ENCODE peak calls at places on chromosomes 1 and 21, in nine cellular contexts. One of them, this sample, is unnamed.

GRCh38 chr1:202692959-202693555 is 17.2 kb downstream of the SYT2 start:
- DNase-seq in RWPE1: peak; percentile 90
- DNase-seq in ascending aorta: peak; percentile 69
- DNase-seq in naive thymus-derived CD4-positive, alpha-beta T cell: peak; percentile 36
- DNase-seq in heart right ventricle: peak; percentile 68
- DNase-seq in HepG2: peak; percentile 47
- DNase-seq in mammary epithelial cell: peak; percentile 67
- DNase-seq in HCT116: peak; percentile 7
- DNase-seq in adrenal gland: peak; percentile 69
- DNase-seq in this sample: peak; percentile 52

GRCh38 chr1:91282695-91283420 is 121.8 kb downstream of the HFM1 start:
- DNase-seq in RWPE1: peak; percentile 63
- DNase-seq in heart right ventricle: peak; percentile 59
- DNase-seq in adrenal gland: peak; percentile 40
- DNase-seq in HCT116: peak; percentile 71
- DNase-seq in ascending aorta: peak; percentile 72
- DNase-seq in naive thymus-derived CD4-positive, alpha-beta T cell: peak; percentile 14
- DNase-seq in mammary epithelial cell: peak; percentile 34
- DNase-seq in HepG2: peak; percentile 64
- DNase-seq in this sample: peak; percentile 55

GRCh38 chr1:230280906-230281413 is 145.2 kb downstream of the PGBD5 start:
- DNase-seq in heart right ventricle: no peak
- DNase-seq in HCT116: no peak
- DNase-seq in adrenal gland: no peak
- DNase-seq in RWPE1: no peak
- DNase-seq in naive thymus-derived CD4-positive, alpha-beta T cell: no peak
- DNase-seq in ascending aorta: peak; percentile 61
- DNase-seq in HepG2: no peak
- DNase-seq in mammary epithelial cell: no peak
- DNase-seq in this sample: no peak

GRCh38 chr1:31577515-31578191 is 1.3 kb downstream of the TINAGL1 start:
- DNase-seq in HCT116: no peak
- DNase-seq in heart right ventricle: no peak
- DNase-seq in ascending aorta: peak; percentile 63
- DNase-seq in adrenal gland: no peak
- DNase-seq in HepG2: peak; percentile 24
- DNase-seq in mammary epithelial cell: peak; percentile 66
- DNase-seq in RWPE1: peak; percentile 69
- DNase-seq in naive thymus-derived CD4-positive, alpha-beta T cell: no peak
- DNase-seq in this sample: peak; percentile 67

GRCh38 chr1:235913311-235913710 is 46.6 kb upstream of the LYST start:
- DNase-seq in HepG2: no peak
- DNase-seq in adrenal gland: no peak
- DNase-seq in HCT116: no peak
- DNase-seq in mammary epithelial cell: peak; percentile 56
- DNase-seq in RWPE1: no peak
- DNase-seq in naive thymus-derived CD4-positive, alpha-beta T cell: no peak
- DNase-seq in ascending aorta: no peak
- DNase-seq in heart right ventricle: no peak
- DNase-seq in this sample: no peak

GRCh38 chr1:151980287-151981177 is 13.1 kb downstream of the S100A10 start:
- DNase-seq in HepG2: no peak
- DNase-seq in adrenal gland: peak; percentile 65
- DNase-seq in RWPE1: no peak
- DNase-seq in heart right ventricle: peak; percentile 53
- DNase-seq in naive thymus-derived CD4-positive, alpha-beta T cell: no peak
- DNase-seq in HCT116: no peak
- DNase-seq in mammary epithelial cell: peak; percentile 67
- DNase-seq in ascending aorta: peak; percentile 88
- DNase-seq in this sample: no peak

GRCh38 chr1:161166669-161167548 is 683 bp downstream of the PPOX start:
- DNase-seq in mammary epithelial cell: no peak
- DNase-seq in RWPE1: no peak
- DNase-seq in HepG2: no peak
- DNase-seq in adrenal gland: no peak
- DNase-seq in heart right ventricle: no peak
- DNase-seq in naive thymus-derived CD4-positive, alpha-beta T cell: no peak
- DNase-seq in HCT116: no peak
- DNase-seq in ascending aorta: no peak
- DNase-seq in this sample: no peak

GRCh38 chr1:941588-942383 is 17.3 kb downstream of the NOC2L start:
- DNase-seq in adrenal gland: peak; percentile 50
- DNase-seq in HCT116: no peak
- DNase-seq in mammary epithelial cell: peak; percentile 34
- DNase-seq in ascending aorta: peak; percentile 85
- DNase-seq in HepG2: peak; percentile 34
- DNase-seq in RWPE1: peak; percentile 68
- DNase-seq in naive thymus-derived CD4-positive, alpha-beta T cell: no peak
- DNase-seq in heart right ventricle: peak; percentile 67
- DNase-seq in this sample: peak; percentile 59

GRCh38 chr1:94425821-94426484 is 7.8 kb downstream of the ABCD3 start:
- DNase-seq in mammary epithelial cell: no peak
- DNase-seq in ascending aorta: no peak
- DNase-seq in adrenal gland: no peak
- DNase-seq in HCT116: no peak
- DNase-seq in heart right ventricle: no peak
- DNase-seq in RWPE1: no peak
- DNase-seq in HepG2: peak; percentile 96
- DNase-seq in naive thymus-derived CD4-positive, alpha-beta T cell: no peak
- DNase-seq in this sample: peak; percentile 19

GRCh38 chr1:9822897-9823692 is 670 bp downstream of the CLSTN1 start:
- DNase-seq in HCT116: no peak
- DNase-seq in ascending aorta: no peak
- DNase-seq in HepG2: no peak
- DNase-seq in mammary epithelial cell: no peak
- DNase-seq in adrenal gland: peak; percentile 23
- DNase-seq in RWPE1: peak; percentile 34
- DNase-seq in naive thymus-derived CD4-positive, alpha-beta T cell: peak; percentile 33
- DNase-seq in heart right ventricle: no peak
- DNase-seq in this sample: peak; percentile 36

GRCh38 chr1:12604114-12604874 is 13.7 kb downstream of the DHRS3 start:
- DNase-seq in HCT116: peak; percentile 76
- DNase-seq in RWPE1: peak; percentile 90
- DNase-seq in mammary epithelial cell: peak; percentile 96
- DNase-seq in HepG2: peak; percentile 95
- DNase-seq in naive thymus-derived CD4-positive, alpha-beta T cell: peak; percentile 73
- DNase-seq in adrenal gland: peak; percentile 91
- DNase-seq in heart right ventricle: peak; percentile 74
- DNase-seq in ascending aorta: peak; percentile 78
- DNase-seq in this sample: peak; percentile 92

GRCh38 chr1:88221396-88221795 is 462.7 kb upstream of the PKN2 start:
- DNase-seq in RWPE1: no peak
- DNase-seq in adrenal gland: no peak
- DNase-seq in HCT116: no peak
- DNase-seq in mammary epithelial cell: no peak
- DNase-seq in HepG2: no peak
- DNase-seq in heart right ventricle: no peak
- DNase-seq in naive thymus-derived CD4-positive, alpha-beta T cell: no peak
- DNase-seq in ascending aorta: no peak
- DNase-seq in this sample: no peak

GRCh38 chr1:64933296-64934070 is 32.9 kb downstream of the JAK1 start:
- DNase-seq in HepG2: no peak
- DNase-seq in RWPE1: no peak
- DNase-seq in naive thymus-derived CD4-positive, alpha-beta T cell: peak; percentile 32
- DNase-seq in adrenal gland: peak; percentile 75
- DNase-seq in mammary epithelial cell: peak; percentile 61
- DNase-seq in ascending aorta: peak; percentile 91
- DNase-seq in HCT116: no peak
- DNase-seq in heart right ventricle: peak; percentile 58
- DNase-seq in this sample: no peak

GRCh38 chr1:230753191-230753585 is 6.0 kb downstream of the CAPN9 start:
- DNase-seq in RWPE1: no peak
- DNase-seq in HepG2: no peak
- DNase-seq in HCT116: no peak
- DNase-seq in heart right ventricle: no peak
- DNase-seq in naive thymus-derived CD4-positive, alpha-beta T cell: no peak
- DNase-seq in adrenal gland: no peak
- DNase-seq in ascending aorta: no peak
- DNase-seq in mammary epithelial cell: no peak
- DNase-seq in this sample: no peak

GRCh38 chr21:42806489-42807140 is 72.7 kb downstream of the WDR4 start:
- DNase-seq in adrenal gland: no peak
- DNase-seq in heart right ventricle: no peak
- DNase-seq in HCT116: no peak
- DNase-seq in naive thymus-derived CD4-positive, alpha-beta T cell: no peak
- DNase-seq in RWPE1: no peak
- DNase-seq in HepG2: no peak
- DNase-seq in ascending aorta: no peak
- DNase-seq in mammary epithelial cell: no peak
- DNase-seq in this sample: no peak

DNA sequence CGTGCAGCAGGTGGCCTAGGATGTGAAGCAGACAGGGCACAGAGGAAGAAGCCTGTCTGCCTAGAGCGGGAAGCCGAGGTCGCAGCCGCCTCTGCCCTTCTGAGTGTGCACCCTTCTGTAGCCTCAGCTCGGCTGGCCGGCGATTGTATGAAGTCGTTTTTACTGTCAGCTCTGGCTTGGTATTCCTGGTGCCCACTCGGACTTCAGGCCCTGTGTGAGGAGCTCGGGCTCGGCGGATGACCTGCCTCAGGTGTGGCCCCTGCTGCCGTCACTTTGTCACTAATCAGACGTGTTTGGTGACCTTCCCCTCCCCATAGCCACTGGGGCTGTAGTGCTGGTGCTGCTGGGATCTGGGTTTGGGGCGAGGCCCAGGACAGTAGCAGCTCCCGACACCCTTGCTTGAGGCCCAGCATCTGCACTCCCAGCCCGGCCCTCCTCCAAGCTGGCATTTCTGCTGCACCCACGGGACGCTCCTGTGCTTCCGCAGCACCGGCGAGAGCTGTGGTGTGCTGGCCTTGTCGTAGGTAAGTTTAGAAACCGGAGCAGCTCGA is 18.1 kb downstream of the SLX9 start:
- DNase-seq in adrenal gland: no peak
- DNase-seq in heart right ventricle: no peak
- DNase-seq in RWPE1: no peak
- DNase-seq in mammary epithelial cell: no peak
- DNase-seq in HepG2: no peak
- DNase-seq in naive thymus-derived CD4-positive, alpha-beta T cell: no peak
- DNase-seq in ascending aorta: no peak
- DNase-seq in HCT116: no peak
- DNase-seq in this sample: no peak
- H3K27ac ChIP-seq in adrenal gland: peak overlapping the region; percentile 52
- H3K27ac ChIP-seq in heart right ventricle: peak overlapping the region; percentile 84
- H3K27ac ChIP-seq in RWPE1: peak overlapping the region; percentile 7
- H3K27ac ChIP-seq in mammary epithelial cell: no peak overlapping the region
- H3K27ac ChIP-seq in HepG2: no peak overlapping the region
- H3K27ac ChIP-seq in naive thymus-derived CD4-positive, alpha-beta T cell: no peak overlapping the region
- H3K27ac ChIP-seq in ascending aorta: peak overlapping the region; percentile 84
- H3K27ac ChIP-seq in HCT116: no peak overlapping the region
- H3K27ac ChIP-seq in this sample: no peak overlapping the region

DNA sequence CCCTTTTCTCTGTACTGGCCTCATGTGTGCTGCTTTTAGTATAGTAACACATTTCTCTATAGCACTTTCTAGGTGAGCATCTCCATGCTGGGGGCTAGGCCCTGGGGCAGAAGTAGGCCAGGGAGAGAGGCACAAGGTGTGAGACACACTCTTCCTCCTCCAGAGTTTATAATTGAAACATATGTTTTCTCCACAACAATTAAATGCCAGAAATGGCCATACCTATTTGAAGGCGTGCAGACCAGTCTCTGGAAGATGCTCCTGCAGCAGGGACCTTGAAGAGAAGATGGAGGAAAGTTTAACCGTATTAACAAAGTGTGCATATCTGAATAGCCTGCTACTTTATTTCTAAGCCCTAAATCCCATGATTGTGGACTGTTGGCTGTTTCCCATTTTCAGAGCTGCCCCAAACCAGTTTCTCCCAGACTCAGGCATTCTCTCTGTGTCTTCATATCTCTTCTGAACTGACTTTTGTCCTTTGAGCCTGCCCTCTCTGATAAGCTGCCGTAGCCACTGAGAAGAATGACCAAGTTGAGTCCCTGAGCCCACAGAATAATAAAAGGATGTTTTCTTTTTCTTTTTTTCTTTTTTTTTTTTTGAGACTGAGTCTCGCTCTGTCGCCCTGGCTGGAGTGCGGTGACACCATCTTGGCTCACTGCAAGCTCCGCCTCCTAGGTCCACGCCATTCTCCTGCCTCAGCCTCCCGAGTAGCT is 81.3 kb downstream of the LRRC8D start:
- DNase-seq in HepG2: peak; percentile 84
- DNase-seq in adrenal gland: no peak
- DNase-seq in HCT116: no peak
- DNase-seq in heart right ventricle: no peak
- DNase-seq in mammary epithelial cell: no peak
- DNase-seq in ascending aorta: no peak
- DNase-seq in RWPE1: no peak
- DNase-seq in naive thymus-derived CD4-positive, alpha-beta T cell: no peak
- DNase-seq in this sample: peak; percentile 92
- H3K27ac ChIP-seq in HepG2: peak overlapping the region; percentile 62
- H3K27ac ChIP-seq in adrenal gland: no peak overlapping the region
- H3K27ac ChIP-seq in HCT116: no peak overlapping the region
- H3K27ac ChIP-seq in heart right ventricle: no peak overlapping the region
- H3K27ac ChIP-seq in mammary epithelial cell: no peak overlapping the region
- H3K27ac ChIP-seq in ascending aorta: no peak overlapping the region
- H3K27ac ChIP-seq in RWPE1: no peak overlapping the region
- H3K27ac ChIP-seq in naive thymus-derived CD4-positive, alpha-beta T cell: no peak overlapping the region
- H3K27ac ChIP-seq in this sample: peak overlapping the region; percentile 24

GRCh38 chr1:206535853-206536188 is 28.5 kb downstream of the RASSF5 start:
- DNase-seq in naive thymus-derived CD4-positive, alpha-beta T cell: no peak
- DNase-seq in adrenal gland: no peak
- DNase-seq in RWPE1: no peak
- DNase-seq in heart right ventricle: no peak
- DNase-seq in mammary epithelial cell: peak; percentile 61
- DNase-seq in ascending aorta: no peak
- DNase-seq in HepG2: no peak
- DNase-seq in HCT116: no peak
- DNase-seq in this sample: peak; percentile 44
- H3K27ac ChIP-seq in naive thymus-derived CD4-positive, alpha-beta T cell: no peak overlapping the region
- H3K27ac ChIP-seq in adrenal gland: no peak overlapping the region
- H3K27ac ChIP-seq in RWPE1: no peak overlapping the region
- H3K27ac ChIP-seq in heart right ventricle: no peak overlapping the region
- H3K27ac ChIP-seq in mammary epithelial cell: no peak overlapping the region
- H3K27ac ChIP-seq in ascending aorta: no peak overlapping the region
- H3K27ac ChIP-seq in HepG2: no peak overlapping the region
- H3K27ac ChIP-seq in HCT116: no peak overlapping the region
- H3K27ac ChIP-seq in this sample: no peak overlapping the region

GRCh38 chr1:11564237-11564636 is 85.3 kb downstream of the DISP3 start:
- DNase-seq in heart right ventricle: no peak
- DNase-seq in RWPE1: no peak
- DNase-seq in mammary epithelial cell: no peak
- DNase-seq in HCT116: peak; percentile 23
- DNase-seq in naive thymus-derived CD4-positive, alpha-beta T cell: no peak
- DNase-seq in adrenal gland: no peak
- DNase-seq in ascending aorta: no peak
- DNase-seq in HepG2: no peak
- DNase-seq in this sample: no peak
- H3K27ac ChIP-seq in heart right ventricle: no peak overlapping the region
- H3K27ac ChIP-seq in RWPE1: peak overlapping the region; percentile 55
- H3K27ac ChIP-seq in mammary epithelial cell: no peak overlapping the region
- H3K27ac ChIP-seq in HCT116: no peak overlapping the region
- H3K27ac ChIP-seq in naive thymus-derived CD4-positive, alpha-beta T cell: no peak overlapping the region
- H3K27ac ChIP-seq in adrenal gland: no peak overlapping the region
- H3K27ac ChIP-seq in ascending aorta: no peak overlapping the region
- H3K27ac ChIP-seq in HepG2: no peak overlapping the region
- H3K27ac ChIP-seq in this sample: no peak overlapping the region

This sample was measured in small intestine.